ENCODE peak calls at places on chromosomes 1 and 21, in four cellular contexts. A is lower lobe of right lung; X is activated CD4-positive, alpha-beta T cell treated with anti-CD3 and anti-CD28 coated beads for 24 hours; G is stimulated activated naive B cell treated with anti-CD40 and anti-IgM and Interleukin-4, amounts not matched to agents 10 μg/mL and 1 μg/mL and 100 μg/mL, for 72 hours. T is an unnamed sample.

GRCh38 chr1:7561331-7561921 is 209.7 kb upstream of the VAMP3 start:
- DNase-seq in A (no peak), G (no peak), X (peak), T (peak)

GRCh38 chr1:13994386-13994785 is 294.4 kb downstream of the PRDM2 start:
- DNase-seq in G (no peak), A (no peak), X (no peak), T (no peak)

GRCh38 chr1:24928631-24929090 is 1.4 kb downstream of the RUNX3 start:
- DNase-seq in A (no peak), G (peak), X (no peak), T (no peak)

GRCh38 chr21:32368386-32368785 is 24.4 kb downstream of the URB1 start:
- DNase-seq in A (no peak), G (no peak), X (no peak), T (no peak)

GRCh38 chr1:115060501-115060900 is 28.8 kb downstream of the TSPAN2 start:
- DNase-seq in G (no peak), X (no peak), A (no peak), T (no peak)

GRCh38 chr1:200877839-200878551 is 5.2 kb downstream of the GPR25 start:
- DNase-seq in X (no peak), A (no peak), G (peak), T (no peak)

GRCh38 chr1:43197343-43198127 is 25.4 kb downstream of the CFAP57 start:
- DNase-seq in A (no peak), X (no peak), G (no peak), T (no peak)

GRCh38 chr21:33751120-33751519 is 108.8 kb downstream of the ITSN1 start:
- DNase-seq in A (no peak), X (no peak), G (no peak), T (no peak)

GRCh38 chr1:84006574-84006973 is 7.6 kb upstream of the TTLL7 start:
- DNase-seq in X (no peak), G (no peak), A (no peak), T (no peak)

GRCh38 chr21:35366348-35367085 is 317.4 kb upstream of the RUNX1 start:
- DNase-seq in A (no peak), G (no peak), X (no peak), T (no peak)

GRCh38 chr1:166432655-166433054 is 265.9 kb upstream of the FAM78B start:
- DNase-seq in X (no peak), G (no peak), A (no peak), T (no peak)

GRCh38 chr1:23745515-23745914 is 2.2 kb downstream of the ELOA start:
- DNase-seq in X (no peak), G (no peak), A (no peak), T (no peak)

T was measured in upper lobe of right lung.